ENCODE peak calls at places on chromosomes 3 and 15, in four cellular contexts. M, A, P and O are unnamed samples.

GRCh38 chr15:73464602-73465001 is 21.6 kb downstream of the REC114 start:
- DNase-seq in M (no peak), A (peak), P (no peak), O (peak)

GRCh38 chr3:52317601-52318000 is 1.5 kb downstream of the DNAH1 start:
- DNase-seq in M (peak), A (peak), P (peak), O (peak)

GRCh38 chr3:102180291-102180931 is 254.4 kb upstream of the ZPLD1 start:
- DNase-seq in M (peak), A (no peak), P (no peak), O (no peak)

GRCh38 chr3:64023861-64024223 is 548 bp upstream of the PSMD6 start:
- DNase-seq in M (peak), A (no peak), P (no peak), O (no peak)

GRCh38 chr3:101722394-101723173 is 1.8 kb upstream of the CEP97 start:
- DNase-seq in M (no peak), A (no peak), P (no peak), O (no peak)

GRCh38 chr3:143595456-143596077 is 252.7 kb downstream of the SLC9A9 start:
- DNase-seq in M (no peak), A (no peak), P (no peak), O (no peak)

GRCh38 chr15:68176601-68177000 is 28.5 kb downstream of the CALML4 start:
- DNase-seq in M (no peak), A (no peak), P (no peak), O (no peak)

GRCh38 chr3:43747641-43748040 is 56.9 kb downstream of the ABHD5 start:
- DNase-seq in M (peak), A (no peak), P (no peak), O (no peak)

GRCh38 chr3:184568918-184569829 is 7.6 kb downstream of the EPHB3 start:
- DNase-seq in M (peak), A (no peak), P (peak), O (peak)

GRCh38 chr3:45026957-45027356 is 854 bp downstream of the CLEC3B start:
- DNase-seq in M (peak), A (no peak), P (no peak), O (peak)

GRCh38 chr3:104632947-104633346 is 733.8 kb upstream of the ALCAM start:
- DNase-seq in M (peak), A (no peak), P (no peak), O (no peak)

GRCh38 chr3:171123913-171124312 is 97.4 kb upstream of the SLC2A2 start:
- DNase-seq in M (peak), A (no peak), P (no peak), O (no peak)

GRCh38 chr3:134445631-134446030 is 40.2 kb downstream of the ANAPC13 start:
- DNase-seq in M (no peak), A (no peak), P (peak), O (no peak)

GRCh38 chr3:54123538-54124196 is 1.3 kb downstream of the CACNA2D3 start:
- DNase-seq in M (no peak), A (no peak), P (no peak), O (no peak)

GRCh38 chr3:53234130-53234840 is 21.5 kb downstream of the TKT start:
- DNase-seq in M (no peak), A (no peak), P (no peak), O (no peak)

GRCh38 chr3:115062412-115062956 is 84.6 kb downstream of the ZBTB20 start:
- DNase-seq in M (peak), A (no peak), P (no peak), O (no peak)

GRCh38 chr3:123750659-123751420 is 133.3 kb downstream of the MYLK start:
- DNase-seq in M (peak), A (peak), P (peak), O (peak)

GRCh38 chr3:106518516-106518915 is 649.7 kb upstream of the CBLB start:
- DNase-seq in M (peak), A (no peak), P (no peak), O (no peak)

GRCh38 chr15:86624261-86625036 is 544.8 kb downstream of the AGBL1 start:
- DNase-seq in M (peak), A (peak), P (peak), O (peak)

GRCh38 chr3:128313181-128313725 is 153.4 kb downstream of the DNAJB8 start:
- DNase-seq in M (no peak), A (peak), P (peak), O (no peak)

GRCh38 chr15:79243723-79244122 is 38.8 kb upstream of the ANKRD34C start:
- DNase-seq in M (no peak), A (no peak), P (no peak), O (peak)

GRCh38 chr3:135862361-135862760 is 103.2 kb upstream of the PPP2R3A start:
- DNase-seq in M (no peak), A (no peak), P (no peak), O (no peak)

GRCh38 chr15:84755736-84756527 is 7.5 kb downstream of the ZNF592 start:
- DNase-seq in M (no peak), A (no peak), P (no peak), O (peak)

GRCh38 chr3:193960485-193961172 is 175.3 kb upstream of the HES1 start:
- DNase-seq in M (no peak), A (no peak), P (no peak), O (no peak)

GRCh38 chr3:62403765-62404164 is 30.4 kb upstream of the FEZF2 start:
- DNase-seq in M (no peak), A (no peak), P (no peak), O (no peak)

GRCh38 chr3:74693216-74693615 is 78.8 kb upstream of the CNTN3 start:
- DNase-seq in M (no peak), A (no peak), P (no peak), O (no peak)

GRCh38 chr15:66737243-66738010 is 35.4 kb downstream of the SMAD6 start:
- DNase-seq in M (no peak), A (no peak), P (no peak), O (no peak)

GRCh38 chr15:93049233-93049632 is 39.8 kb downstream of the RGMA start:
- DNase-seq in M (no peak), A (no peak), P (no peak), O (no peak)

GRCh38 chr15:95162069-95162468 is 930.7 kb downstream of the MCTP2 start:
- DNase-seq in M (peak), A (no peak), P (no peak), O (no peak)

GRCh38 chr15:50993598-50993997 is 85.1 kb downstream of the AP4E1 start:
- DNase-seq in M (peak), A (no peak), P (no peak), O (no peak)

GRCh38 chr3:53534996-53535395 is 40.6 kb downstream of the CACNA1D start:
- DNase-seq in M (no peak), A (no peak), P (no peak), O (no peak)

GRCh38 chr3:190265126-190265525 is 57.1 kb downstream of the CLDN1 start:
- DNase-seq in M (no peak), A (no peak), P (no peak), O (no peak)

GRCh38 chr3:106085998-106086397 is 217.2 kb upstream of the CBLB start:
- DNase-seq in M (no peak), A (no peak), P (no peak), O (no peak)

GRCh38 chr15:58545307-58546065 is 113.7 kb downstream of the LIPC start:
- DNase-seq in M (peak), A (no peak), P (no peak), O (no peak)

GRCh38 chr3:141960731-141961130 is 84.3 kb downstream of the ATP1B3 start:
- DNase-seq in M (peak), A (no peak), P (no peak), O (peak)

GRCh38 chr15:57500979-57501576 is 90.6 kb upstream of the MYZAP start:
- DNase-seq in M (no peak), A (no peak), P (no peak), O (no peak)

GRCh38 chr15:77821188-77821958 is 188.7 kb upstream of the LINGO1 start:
- DNase-seq in M (peak), A (peak), P (peak), O (peak)

GRCh38 chr3:66938338-66938963 is 59.7 kb upstream of the KBTBD8 start:
- DNase-seq in M (peak), A (peak), P (no peak), O (peak)

GRCh38 chr3:190701096-190701532 is 161.4 kb downstream of the GMNC start:
- DNase-seq in M (peak), A (peak), P (no peak), O (peak)

DNA sequence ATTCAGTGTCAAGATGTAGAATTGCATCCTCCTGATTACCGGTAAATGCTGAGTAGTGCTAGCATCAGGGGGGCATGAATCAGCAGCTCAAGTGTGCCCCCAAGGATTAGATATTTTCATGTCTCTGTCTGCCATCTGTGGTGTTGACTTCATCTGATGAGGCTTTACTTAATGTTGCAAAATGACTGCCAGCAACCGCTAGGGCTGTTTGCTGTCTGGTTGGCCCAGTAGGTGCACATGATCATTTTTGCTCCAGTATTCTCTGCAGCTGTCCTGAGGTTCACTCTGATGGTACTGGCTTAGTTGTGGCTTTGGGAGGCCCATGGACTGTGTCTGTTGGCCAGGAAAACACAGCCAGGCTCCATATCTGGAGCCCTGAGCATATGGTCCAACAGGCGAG is 316.4 kb downstream of the SOX2 start:
- DNase-seq in M (no peak), A (no peak), P (no peak), O (no peak)
- H4K5ac ChIP-seq in M (no peak), A (no peak), P (no peak), O (no peak)

GRCh38 chr3:13718000-13718399 is 161.9 kb downstream of the WNT7A start:
- DNase-seq in M (no peak), A (peak), P (peak), O (no peak)
- H3K9ac ChIP-seq in M (no peak), A (no peak), P (no peak), O (no peak)

GRCh38 chr3:4540267-4540666 is 47.1 kb downstream of the ITPR1 start:
- DNase-seq in M (no peak), A (no peak), P (no peak), O (no peak)
- H4K5ac ChIP-seq in M (no peak), A (no peak), P (no peak), O (no peak)

GRCh38 chr15:75425966-75426500 is 25.5 kb downstream of the SIN3A start:
- DNase-seq in M (no peak), A (no peak), P (no peak), O (peak)
- H3K9ac ChIP-seq in M (no peak), A (no peak), P (no peak), O (no peak)

GRCh38 chr15:65338823-65339222 is 34.3 kb downstream of the RNU5B-1 start:
- DNase-seq in M (no peak), A (no peak), P (no peak), O (no peak)
- H4K5ac ChIP-seq in M (no peak), A (no peak), P (no peak), O (no peak)

GRCh38 chr15:31226011-31226410 is 100.6 kb upstream of the KLF13 start:
- DNase-seq in M (no peak), A (no peak), P (no peak), O (no peak)

GRCh38 chr15:31225356-31225955 is 101.2 kb upstream of the KLF13 start:
- DNase-seq in M (no peak), A (no peak), P (no peak), O (no peak)

GRCh38 chr15:31221936-31222515 is 104.6 kb upstream of the KLF13 start:
- DNase-seq in M (no peak), A (peak), P (no peak), O (peak)

GRCh38 chr15:31222769-31223345 is 103.8 kb upstream of the KLF13 start:
- DNase-seq in M (no peak), A (no peak), P (no peak), O (no peak)

GRCh38 chr15:31223478-31224350 is 102.9 kb upstream of the KLF13 start:
- DNase-seq in M (no peak), A (no peak), P (peak), O (no peak)
- H3K9ac ChIP-seq in M (no peak), A (no peak), P (no peak), O (no peak)

GRCh38 chr3:47347217-47347801 is 33.5 kb upstream of the PTPN23 start:
- DNase-seq in M (peak), A (no peak), P (no peak), O (peak)

GRCh38 chr3:47343471-47343971 is 37.3 kb upstream of the PTPN23 start:
- DNase-seq in M (no peak), A (no peak), P (no peak), O (no peak)

GRCh38 chr3:47342812-47343211 is 38.0 kb upstream of the PTPN23 start:
- DNase-seq in M (no peak), A (no peak), P (no peak), O (no peak)

GRCh38 chr3:47344971-47345370 is 35.9 kb upstream of the PTPN23 start:
- DNase-seq in M (no peak), A (no peak), P (no peak), O (no peak)

GRCh38 chr3:47348411-47349154 is 32.2 kb upstream of the PTPN23 start:
- DNase-seq in M (no peak), A (no peak), P (no peak), O (no peak)
- H4K5ac ChIP-seq in M (no peak), A (no peak), P (no peak), O (no peak)

DNA sequence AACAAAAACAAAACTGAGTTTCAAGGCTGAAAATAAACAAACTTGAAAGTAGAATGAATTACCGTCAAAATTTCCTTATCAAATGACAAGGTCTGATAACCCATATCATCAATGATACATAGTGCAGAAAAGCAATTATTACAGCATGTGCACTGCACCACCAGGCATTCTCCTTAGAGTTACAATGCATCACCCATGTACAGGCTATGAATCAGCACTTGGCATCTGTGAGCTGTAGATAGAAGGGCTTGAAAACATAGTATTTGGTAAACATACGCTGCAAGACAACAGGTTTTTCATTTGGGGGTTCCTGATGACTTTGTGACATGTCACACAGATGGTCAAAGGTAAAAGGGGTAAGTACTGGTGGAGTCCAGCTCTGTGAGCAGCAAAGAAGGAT is 265.1 kb downstream of the CTNNB1 start:
- DNase-seq in M (peak), A (no peak), P (no peak), O (no peak)
- H3K9ac ChIP-seq in M (no peak), A (no peak), P (no peak), O (no peak)

DNA sequence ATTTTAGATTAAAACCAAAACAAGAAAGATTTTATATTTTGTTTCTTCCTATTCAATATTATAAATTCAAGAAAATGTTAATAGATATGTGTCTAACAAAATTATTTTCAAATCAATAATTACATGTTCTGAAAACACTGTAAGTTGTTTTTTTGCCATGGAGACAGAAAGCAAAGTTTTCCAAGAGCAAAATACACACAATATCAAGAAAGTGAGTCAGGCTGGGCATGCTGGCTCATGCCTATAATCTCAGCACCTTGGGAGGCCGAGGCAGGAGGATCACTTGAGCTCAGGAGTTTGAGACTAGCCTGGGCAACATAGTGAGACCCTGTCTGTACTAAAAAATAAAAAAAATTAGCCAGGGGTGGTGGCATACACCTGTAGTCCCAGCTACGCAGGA is 71.7 kb downstream of the TTC23 start:
- DNase-seq in M (no peak), A (no peak), P (no peak), O (no peak)
- H4K5ac ChIP-seq in M (no peak), A (no peak), P (no peak), O (no peak)

DNA sequence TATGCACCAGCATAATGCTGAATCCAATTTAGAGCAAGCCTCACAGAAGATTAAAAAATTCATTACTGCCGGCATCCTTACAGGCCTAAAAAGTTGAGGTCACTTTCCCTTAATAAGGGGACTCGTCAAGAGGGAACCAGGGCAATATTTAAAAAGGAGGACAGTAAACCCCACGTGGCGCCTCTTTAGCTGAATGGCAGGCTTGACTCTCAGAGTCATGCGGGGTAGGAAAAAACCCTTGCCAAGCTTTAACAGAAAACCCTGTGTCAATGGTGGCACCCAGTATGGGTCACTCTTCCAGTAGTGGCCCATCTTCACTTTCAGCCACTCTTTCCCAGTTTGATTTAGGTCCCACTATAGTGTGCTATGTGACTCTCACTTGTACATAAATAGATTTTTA is 559.6 kb downstream of the MAGI1 start:
- DNase-seq in M (no peak), A (no peak), P (no peak), O (no peak)
- H3K9ac ChIP-seq in M (no peak), A (no peak), P (no peak), O (no peak)